ENCODE peak calls at places on chromosomes 6 and 20, in ten cellular contexts. H is fibroblast of villous mesenchyme, O is body of pancreas, X is ascending aorta, I is stomach, K is lung, J is mesothelial cell of epicardium, F is IMR-90, M is fibroblast of the aortic adventitia, S is progenitor cell of endocrine pancreas. P is an unnamed sample.

GRCh38 chr6:77368660-77369313 is 94.5 kb downstream of the HTR1B start:
- DNase-seq in J (no peak), I (peak), H (peak), K (peak), M (peak), S (no peak), X (peak), F (peak), O (peak), P (peak)

GRCh38 chr6:34341481-34341971 is 50.9 kb downstream of the NUDT3 start:
- DNase-seq in M (peak), X (no peak), H (peak), J (no peak), K (no peak), S (no peak), O (peak), I (peak), F (peak), P (peak)

GRCh38 chr6:32852844-32853540 is 512 bp downstream of the TAP1 start:
- DNase-seq in X (no peak), J (no peak), S (no peak), O (peak), M (peak), K (peak), I (peak), H (peak), F (peak), P (peak)

GRCh38 chr20:61185841-61186601 is 66.0 kb upstream of the CDH4 start:
- DNase-seq in I (no peak), F (peak), M (peak), X (no peak), H (peak), S (no peak), O (no peak), J (no peak), K (no peak), P (peak)

GRCh38 chr20:20520776-20521175 is 152.9 kb downstream of the INSM1 start:
- DNase-seq in I (no peak), S (no peak), H (peak), F (peak), X (no peak), J (no peak), M (peak), K (no peak), O (no peak), P (peak)

GRCh38 chr6:70651326-70651905 is 16.3 kb upstream of the SMAP1 start:
- DNase-seq in I (no peak), X (no peak), F (no peak), S (no peak), M (no peak), O (no peak), K (no peak), J (no peak), H (no peak), P (no peak)

GRCh38 chr6:108652375-108652774 is 91.7 kb downstream of the FOXO3 start:
- DNase-seq in J (no peak), I (no peak), M (no peak), X (no peak), F (no peak), H (no peak), O (no peak), K (no peak), S (no peak), P (no peak)

GRCh38 chr20:48897298-48898044 is 24.0 kb upstream of the ARFGEF2 start:
- DNase-seq in J (no peak), I (no peak), S (no peak), O (no peak), X (no peak), H (peak), F (peak), M (peak), K (no peak), P (peak)

GRCh38 chr6:128731249-128732165 is 151.4 kb upstream of the LAMA2 start:
- DNase-seq in I (no peak), J (no peak), M (peak), O (no peak), X (no peak), K (no peak), S (no peak), F (peak), H (peak), P (peak)
- TF ChIP-seq CTCF in I (peak), J (no peak), M (peak), O (peak), X (peak), K (no peak), S (peak), F (peak), H (peak), P (peak)

GRCh38 chr6:85865665-85866372 is 223.1 kb upstream of the SYNCRIP start:
- DNase-seq in S (no peak), H (peak), O (peak), M (peak), X (no peak), F (peak), I (no peak), J (no peak), K (no peak), P (peak)

GRCh38 chr6:85866373-85866740 is 223.7 kb upstream of the SYNCRIP start:
- DNase-seq in H (no peak), J (no peak), X (no peak), K (no peak), S (no peak), O (no peak), I (no peak), M (peak), F (peak), P (no peak)

GRCh38 chr6:85866758-85867401 is 224.2 kb upstream of the SYNCRIP start:
- DNase-seq in I (no peak), O (no peak), M (no peak), K (no peak), J (no peak), H (no peak), X (no peak), S (no peak), F (no peak), P (no peak)

GRCh38 chr6:85867595-85867994 is 224.9 kb upstream of the SYNCRIP start:
- DNase-seq in J (no peak), O (peak), S (no peak), X (no peak), K (no peak), I (no peak), M (no peak), F (no peak), H (no peak), P (no peak)

GRCh38 chr6:85864453-85865401 is 222.0 kb upstream of the SYNCRIP start:
- DNase-seq in O (peak), X (no peak), K (no peak), H (peak), F (peak), S (no peak), I (peak), J (no peak), M (peak), P (no peak)
- TF ChIP-seq CTCF in O (no peak), X (peak), K (no peak), H (peak), F (peak), S (no peak), I (no peak), J (no peak), M (peak), P (peak)

GRCh38 chr20:23419657-23419994 is 1.7 kb downstream of the NAPB start:
- DNase-seq in H (no peak), X (no peak), O (no peak), S (no peak), M (no peak), K (no peak), J (no peak), I (no peak), F (no peak), P (no peak)

GRCh38 chr20:23425129-23425528 is 3.8 kb upstream of the NAPB start:
- DNase-seq in I (no peak), O (no peak), S (no peak), H (no peak), J (no peak), X (no peak), F (no peak), M (no peak), K (no peak), P (no peak)

GRCh38 chr20:23419995-23420901 is 1.0 kb downstream of the NAPB start:
- DNase-seq in J (peak), I (peak), F (peak), O (peak), M (peak), X (no peak), S (peak), K (peak), H (peak), P (peak)

GRCh38 chr20:23417861-23418260 is 3.4 kb downstream of the NAPB start:
- DNase-seq in J (no peak), X (no peak), M (no peak), K (no peak), S (no peak), O (no peak), I (no peak), H (no peak), F (no peak), P (no peak)

DNA sequence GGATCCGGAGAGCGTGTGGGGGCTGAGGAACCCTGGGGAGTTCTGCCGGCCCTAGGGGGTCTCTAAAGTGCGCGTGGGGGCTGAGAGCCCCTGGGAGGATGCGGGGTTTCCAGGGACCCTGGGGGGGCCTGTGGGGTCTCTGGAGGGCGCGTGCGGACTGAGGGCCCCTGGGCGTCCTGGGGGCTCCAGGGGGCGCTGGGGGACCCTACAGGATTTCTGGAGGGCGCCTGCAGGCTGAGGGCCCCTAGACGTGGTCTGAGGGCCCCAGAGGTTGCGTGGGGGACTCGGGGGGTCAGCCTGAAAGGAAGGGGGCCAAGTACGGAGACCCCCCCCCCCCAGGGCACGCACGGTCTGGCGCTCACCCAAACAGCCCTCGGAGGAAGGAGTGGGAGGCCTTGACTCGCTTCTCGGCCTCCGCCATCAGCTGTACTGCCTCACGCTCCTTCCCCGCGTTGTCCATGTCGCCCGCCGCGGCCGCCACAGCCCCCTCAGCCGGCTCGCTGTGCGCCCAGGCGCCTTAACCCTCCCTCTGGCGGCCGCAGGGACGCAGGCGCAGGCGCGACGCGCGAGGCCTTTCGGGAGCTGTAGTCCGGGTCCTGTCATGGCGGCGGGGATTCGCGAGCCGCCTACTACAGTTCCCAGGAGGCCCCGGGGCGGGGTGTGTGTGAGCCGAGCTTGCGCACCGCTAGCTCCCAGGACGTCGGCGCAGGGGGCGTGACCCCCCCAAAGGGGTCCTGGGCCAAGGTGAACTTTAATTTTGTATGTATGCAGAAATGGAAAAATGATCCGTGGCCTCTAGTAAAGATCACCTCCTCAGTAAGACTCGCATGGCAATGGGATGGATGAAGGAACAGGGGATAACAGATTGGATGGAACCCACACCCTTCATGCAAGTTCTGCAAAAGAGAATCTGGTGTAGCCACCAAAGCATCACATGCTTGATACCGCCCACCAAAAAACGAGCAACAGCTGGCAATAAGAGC is at the start of gene NAPB:
- DNase-seq in I (peak), H (peak), S (peak), K (peak), M (peak), X (peak), J (peak), O (peak), F (peak), P (peak)
- TF ChIP-seq CTCF in I (peak), H (peak), S (peak), K (peak), M (peak), X (peak), J (peak), O (peak), F (peak), P (peak)

DNA sequence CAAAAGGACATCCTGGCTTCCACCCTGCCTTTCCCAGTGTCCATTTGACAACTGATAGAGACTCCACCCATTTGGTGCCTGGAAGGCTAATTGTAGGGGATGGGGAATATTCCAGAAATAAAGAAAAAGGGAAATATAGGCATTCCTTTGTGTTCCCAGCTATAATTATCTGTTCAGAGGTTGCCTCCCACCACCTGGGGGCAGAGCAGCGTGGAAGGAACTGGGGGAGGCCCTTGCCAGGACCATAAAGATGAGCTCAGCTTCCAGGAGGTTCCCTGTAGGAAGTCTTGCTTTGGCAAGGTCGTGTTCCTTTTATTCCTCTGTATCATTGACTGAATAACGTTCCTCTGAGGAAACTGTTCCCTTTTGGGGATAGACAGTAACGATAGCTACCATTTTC is 214.7 kb downstream of the TFAP2C start:
- DNase-seq in M (no peak), K (no peak), H (peak), I (no peak), F (no peak), S (no peak), O (peak), X (no peak), J (no peak), P (no peak)
- TF ChIP-seq CTCF in M (no peak), K (no peak), H (peak), I (no peak), F (no peak), S (no peak), O (peak), X (no peak), J (no peak), P (peak)

DNA sequence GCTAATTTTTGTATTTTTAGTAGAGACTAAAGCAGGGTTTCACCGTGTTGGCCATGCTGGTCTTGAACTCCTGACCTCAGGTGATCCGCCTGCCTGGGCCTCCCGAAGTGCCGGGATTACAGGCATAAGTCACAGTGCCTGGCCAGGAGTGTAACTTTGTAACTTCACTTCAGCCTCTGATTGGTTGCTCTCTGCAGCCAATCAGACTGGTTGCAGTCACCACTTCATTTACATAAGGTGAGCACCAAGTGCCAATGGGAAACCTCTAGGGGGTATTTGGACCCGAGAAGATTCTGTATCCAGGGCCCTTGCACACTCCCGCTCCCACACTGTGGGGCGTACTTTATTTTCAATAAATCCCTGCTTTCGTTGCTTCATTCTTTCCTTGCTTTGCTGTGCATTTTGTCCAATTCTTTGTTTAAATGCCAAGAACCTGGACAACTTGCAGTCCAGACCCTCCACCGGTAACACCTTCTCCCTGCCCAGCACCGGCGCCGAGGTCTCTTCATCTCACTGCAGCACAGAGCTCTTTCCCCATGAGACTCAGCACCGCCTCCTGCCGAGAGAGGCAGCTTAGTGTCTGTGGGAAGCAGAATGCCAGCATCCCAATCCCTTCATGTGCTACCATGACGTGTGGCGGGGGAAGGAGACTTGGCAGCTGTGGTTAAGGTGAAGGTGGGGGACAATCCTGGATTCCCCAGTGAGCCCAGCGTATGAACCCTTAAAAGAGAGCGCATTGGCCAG is 14.0 kb upstream of the MRGBP start:
- DNase-seq in F (no peak), K (no peak), X (no peak), O (no peak), S (no peak), J (no peak), M (no peak), I (no peak), H (no peak), P (no peak)
- TF ChIP-seq CTCF in F (peak), K (no peak), X (no peak), O (no peak), S (no peak), J (no peak), M (no peak), I (no peak), H (peak), P (no peak)

GRCh38 chr20:3749689-3750639 is 17.5 kb downstream of the HSPA12B start:
- DNase-seq in X (no peak), F (no peak), K (no peak), H (no peak), I (peak), S (peak), O (peak), J (peak), M (no peak), P (no peak)
- TF ChIP-seq CTCF in X (peak), F (peak), K (peak), H (peak), I (peak), S (peak), O (peak), J (peak), M (no peak), P (peak)

GRCh38 chr6:46491201-46491788 is at the start of gene RCAN2:
- DNase-seq in J (peak), S (peak), K (peak), F (peak), I (peak), H (peak), M (peak), X (peak), O (peak), P (no peak)

GRCh38 chr6:46491789-46492547 is 719 bp upstream of the RCAN2 start:
- DNase-seq in S (peak), F (peak), M (peak), J (peak), O (peak), I (peak), H (no peak), X (no peak), K (no peak), P (no peak)

GRCh38 chr6:46486186-46486585 is 5.1 kb downstream of the RCAN2 start:
- DNase-seq in F (no peak), X (no peak), J (no peak), H (no peak), K (no peak), M (no peak), I (no peak), O (no peak), S (no peak), P (no peak)

DNA sequence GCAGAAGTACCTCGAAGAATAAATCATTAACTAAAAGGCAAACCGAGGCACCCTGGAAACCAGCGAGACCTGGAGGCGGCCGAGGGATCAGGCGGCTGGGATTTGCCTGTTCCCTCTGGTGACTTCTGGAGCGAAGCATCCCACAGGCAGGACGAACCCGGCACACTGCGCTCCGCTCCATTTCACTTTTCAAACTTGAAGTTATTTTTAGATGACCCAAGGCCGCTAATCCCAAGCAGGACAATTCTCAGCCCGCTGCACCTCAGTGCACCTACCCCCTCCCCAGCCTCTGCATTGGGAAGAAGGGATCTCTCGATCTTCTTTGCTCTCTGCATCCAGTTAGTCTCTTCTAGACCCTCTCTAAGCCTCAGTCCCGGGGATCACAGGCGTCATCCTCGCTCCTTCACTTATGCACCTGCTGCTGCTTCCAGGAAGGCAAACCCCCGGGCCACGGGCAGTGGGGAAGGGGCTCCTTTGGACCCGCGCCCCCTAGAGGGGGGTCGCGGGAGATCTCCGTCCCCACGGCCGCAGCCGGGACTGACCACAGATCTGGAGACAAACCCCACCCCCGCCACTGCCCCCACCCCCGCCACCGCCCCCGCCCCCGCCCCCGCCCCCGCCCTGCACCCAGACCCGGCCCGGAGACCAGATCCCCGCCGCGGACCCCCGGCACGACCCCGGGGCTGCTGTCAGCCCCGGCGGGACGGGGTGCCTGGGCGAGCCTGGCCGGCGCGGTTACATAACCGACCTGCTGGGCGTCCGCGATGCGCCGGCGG is 636 bp downstream of the RCAN2 start:
- DNase-seq in J (peak), H (no peak), F (no peak), S (peak), O (peak), I (peak), K (no peak), X (no peak), M (no peak), P (no peak)
- TF ChIP-seq CTCF in J (peak), H (peak), F (no peak), S (peak), O (peak), I (no peak), K (no peak), X (peak), M (peak), P (peak)

GRCh38 chr6:54467384-54467783 is 159.1 kb downstream of the TINAG start:
- DNase-seq in F (no peak), O (no peak), M (no peak), K (no peak), J (no peak), H (no peak), I (no peak), S (no peak), X (no peak), P (no peak)
- TF ChIP-seq CTCF in F (no peak), O (no peak), M (no peak), K (no peak), J (no peak), H (no peak), I (no peak), S (no peak), X (no peak), P (no peak)

P was measured in HFFc6.